ENCODE peak calls at places on chromosomes 11 and 22, in six cellular contexts. F, T, Q, J, K and C are unnamed samples.

GRCh38 chr22:48756146-48757111 is 1071.2 kb downstream of the BRD1 start:
- DNase-seq in J (no peak), T (no peak), K (peak; percentile 20), Q (no peak), F (peak; percentile 79), C (peak; percentile 8)

GRCh38 chr11:3156661-3157311 is 8.3 kb downstream of the OSBPL5 start:
- DNase-seq in F (peak; percentile 74), K (peak; percentile 60), T (no peak), J (no peak), Q (no peak), C (no peak)

GRCh38 chr22:26016916-26017315 is 152.3 kb upstream of the SEZ6L start:
- DNase-seq in Q (no peak), J (no peak), T (no peak), K (no peak), F (no peak), C (no peak)

GRCh38 chr11:23127706-23128105 is 267.4 kb upstream of the CCDC179 start:
- DNase-seq in T (no peak), J (no peak), F (no peak), K (no peak), Q (no peak), C (no peak)

GRCh38 chr22:36998620-36999351 is 20.5 kb downstream of the TST start:
- DNase-seq in F (no peak), T (no peak), Q (no peak), K (no peak), J (no peak), C (no peak)

GRCh38 chr11:57711414-57712255 is at the start of gene MED19:
- DNase-seq in J (peak; percentile 91), K (no peak), F (no peak), T (peak; percentile 15), Q (peak; percentile 95), C (peak; percentile 28)

GRCh38 chr11:86818466-86819282 is 18.3 kb downstream of the PRSS23 start:
- DNase-seq in F (no peak), J (peak; percentile 66), T (no peak), K (no peak), Q (peak; percentile 85), C (no peak)

GRCh38 chr11:2541321-2541680 is 96.5 kb downstream of the KCNQ1 start:
- DNase-seq in T (no peak), F (peak; percentile 50), J (no peak), K (no peak), Q (no peak), C (no peak)

GRCh38 chr22:19679476-19680099 is 34.7 kb upstream of the SEPTIN5 start:
- DNase-seq in Q (no peak), F (peak; percentile 81), K (no peak), J (peak; percentile 28), T (no peak), C (no peak)

GRCh38 chr11:34300571-34301295 is 57.1 kb downstream of the ABTB2 start:
- DNase-seq in Q (no peak), F (no peak), J (no peak), T (no peak), K (no peak), C (no peak)

GRCh38 chr22:37675930-37676571 is 615 bp downstream of the LGALS1 start:
- DNase-seq in Q (no peak), T (no peak), F (no peak), K (peak; percentile 82), J (no peak), C (no peak)

GRCh38 chr11:124740277-124740882 is 638 bp downstream of the NRGN start:
- DNase-seq in F (no peak), K (no peak), T (no peak), J (no peak), Q (no peak), C (no peak)

GRCh38 chr11:80163441-80163840 is 722.6 kb upstream of the TENM4 start:
- DNase-seq in J (no peak), Q (no peak), F (no peak), T (no peak), K (no peak), C (no peak)

GRCh38 chr22:47570851-47571250 is 808.4 kb downstream of the TBC1D22A start:
- DNase-seq in J (no peak), T (no peak), Q (no peak), K (no peak), F (no peak), C (no peak)

GRCh38 chr11:115222218-115222862 is 281.9 kb downstream of the CADM1 start:
- DNase-seq in K (no peak), J (peak; percentile 51), F (no peak), Q (peak; percentile 86), T (no peak), C (no peak)